ENCODE peak calls at places on chromosomes 1 and 21, in ten cellular contexts. One of them, this sample, is unnamed.
A peak's percentile ranks its signal among the peaks of the same experiment; 100 is the strongest.

GRCh38 chr1:218810336-218810735 is 363.3 kb upstream of the LYPLAL1 start:
- DNase-seq in T-helper 1 cell: no peak
- DNase-seq in hepatocyte: no peak
- DNase-seq in GM04504: no peak
- DNase-seq in psoas muscle: no peak
- DNase-seq in GM18507: no peak
- DNase-seq in activated naive CD8-positive, alpha-beta T cell treated with anti-CD3 and anti-CD28 coated beads, Interleukin-2, amount 10 ng/mL, durations not matched to agents 7 days and 5 days: no peak
- DNase-seq in BJ: no peak
- DNase-seq in adipocyte: no peak
- DNase-seq in iris pigment epithelial cell: peak; percentile 37
- DNase-seq in this sample: no peak

GRCh38 chr21:45004059-45004422 is 64.2 kb downstream of the SLX9 start:
- DNase-seq in iris pigment epithelial cell: no peak
- DNase-seq in activated naive CD8-positive, alpha-beta T cell treated with anti-CD3 and anti-CD28 coated beads, Interleukin-2, amount 10 ng/mL, durations not matched to agents 7 days and 5 days: no peak
- DNase-seq in psoas muscle: peak; percentile 50
- DNase-seq in hepatocyte: no peak
- DNase-seq in GM04504: no peak
- DNase-seq in adipocyte: no peak
- DNase-seq in BJ: no peak
- DNase-seq in GM18507: no peak
- DNase-seq in T-helper 1 cell: no peak
- DNase-seq in this sample: peak; percentile 31

GRCh38 chr1:206048582-206048981 is 4.4 kb upstream of the RHEX start:
- DNase-seq in GM18507: no peak
- DNase-seq in GM04504: no peak
- DNase-seq in activated naive CD8-positive, alpha-beta T cell treated with anti-CD3 and anti-CD28 coated beads, Interleukin-2, amount 10 ng/mL, durations not matched to agents 7 days and 5 days: no peak
- DNase-seq in iris pigment epithelial cell: no peak
- DNase-seq in BJ: no peak
- DNase-seq in adipocyte: no peak
- DNase-seq in T-helper 1 cell: no peak
- DNase-seq in psoas muscle: no peak
- DNase-seq in hepatocyte: peak; percentile 83
- DNase-seq in this sample: no peak

GRCh38 chr1:173205146-173206051 is 1.7 kb downstream of the TNFSF4 start:
- DNase-seq in iris pigment epithelial cell: peak; percentile 94
- DNase-seq in T-helper 1 cell: no peak
- DNase-seq in activated naive CD8-positive, alpha-beta T cell treated with anti-CD3 and anti-CD28 coated beads, Interleukin-2, amount 10 ng/mL, durations not matched to agents 7 days and 5 days: peak; percentile 46
- DNase-seq in GM04504: peak; percentile 42
- DNase-seq in GM18507: no peak
- DNase-seq in psoas muscle: no peak
- DNase-seq in hepatocyte: peak; percentile 51
- DNase-seq in adipocyte: peak; percentile 59
- DNase-seq in BJ: peak; percentile 16
- DNase-seq in this sample: no peak

GRCh38 chr1:6037338-6037762 is 8.3 kb upstream of the KCNAB2 start:
- DNase-seq in psoas muscle: no peak
- DNase-seq in hepatocyte: no peak
- DNase-seq in adipocyte: peak; percentile 37
- DNase-seq in activated naive CD8-positive, alpha-beta T cell treated with anti-CD3 and anti-CD28 coated beads, Interleukin-2, amount 10 ng/mL, durations not matched to agents 7 days and 5 days: peak; percentile 48
- DNase-seq in GM18507: peak; percentile 51
- DNase-seq in T-helper 1 cell: no peak
- DNase-seq in BJ: no peak
- DNase-seq in GM04504: peak; percentile 72
- DNase-seq in iris pigment epithelial cell: peak; percentile 31
- DNase-seq in this sample: no peak

GRCh38 chr1:145995964-145996432 is 381 bp downstream of the TXNIP start:
- DNase-seq in adipocyte: no peak
- DNase-seq in hepatocyte: no peak
- DNase-seq in GM18507: no peak
- DNase-seq in BJ: no peak
- DNase-seq in T-helper 1 cell: no peak
- DNase-seq in activated naive CD8-positive, alpha-beta T cell treated with anti-CD3 and anti-CD28 coated beads, Interleukin-2, amount 10 ng/mL, durations not matched to agents 7 days and 5 days: no peak
- DNase-seq in iris pigment epithelial cell: no peak
- DNase-seq in GM04504: no peak
- DNase-seq in psoas muscle: no peak
- DNase-seq in this sample: no peak

GRCh38 chr21:35164971-35165483 is 115.9 kb upstream of the RUNX1 start:
- DNase-seq in hepatocyte: no peak
- DNase-seq in iris pigment epithelial cell: no peak
- DNase-seq in GM04504: no peak
- DNase-seq in adipocyte: no peak
- DNase-seq in T-helper 1 cell: no peak
- DNase-seq in BJ: no peak
- DNase-seq in psoas muscle: no peak
- DNase-seq in GM18507: no peak
- DNase-seq in activated naive CD8-positive, alpha-beta T cell treated with anti-CD3 and anti-CD28 coated beads, Interleukin-2, amount 10 ng/mL, durations not matched to agents 7 days and 5 days: no peak
- DNase-seq in this sample: no peak

GRCh38 chr1:214435867-214436266 is 115.5 kb downstream of the PTPN14 start:
- DNase-seq in adipocyte: no peak
- DNase-seq in psoas muscle: no peak
- DNase-seq in GM18507: no peak
- DNase-seq in T-helper 1 cell: no peak
- DNase-seq in BJ: no peak
- DNase-seq in activated naive CD8-positive, alpha-beta T cell treated with anti-CD3 and anti-CD28 coated beads, Interleukin-2, amount 10 ng/mL, durations not matched to agents 7 days and 5 days: no peak
- DNase-seq in GM04504: no peak
- DNase-seq in hepatocyte: no peak
- DNase-seq in iris pigment epithelial cell: no peak
- DNase-seq in this sample: no peak

GRCh38 chr21:43290529-43291346 is 121.9 kb downstream of the CRYAA start:
- DNase-seq in psoas muscle: peak; percentile 53
- DNase-seq in GM18507: no peak
- DNase-seq in activated naive CD8-positive, alpha-beta T cell treated with anti-CD3 and anti-CD28 coated beads, Interleukin-2, amount 10 ng/mL, durations not matched to agents 7 days and 5 days: no peak
- DNase-seq in BJ: no peak
- DNase-seq in iris pigment epithelial cell: no peak
- DNase-seq in hepatocyte: no peak
- DNase-seq in GM04504: no peak
- DNase-seq in T-helper 1 cell: no peak
- DNase-seq in adipocyte: no peak
- DNase-seq in this sample: peak; percentile 26

GRCh38 chr21:33884361-33885157 is 31.0 kb downstream of the ATP5PO start:
- DNase-seq in hepatocyte: no peak
- DNase-seq in BJ: peak; percentile 70
- DNase-seq in T-helper 1 cell: no peak
- DNase-seq in adipocyte: peak; percentile 84
- DNase-seq in GM18507: no peak
- DNase-seq in GM04504: peak; percentile 83
- DNase-seq in iris pigment epithelial cell: peak; percentile 38
- DNase-seq in activated naive CD8-positive, alpha-beta T cell treated with anti-CD3 and anti-CD28 coated beads, Interleukin-2, amount 10 ng/mL, durations not matched to agents 7 days and 5 days: no peak
- DNase-seq in psoas muscle: no peak
- DNase-seq in this sample: no peak

GRCh38 chr1:213658508-213658907 is 329.3 kb upstream of the PROX1 start:
- DNase-seq in activated naive CD8-positive, alpha-beta T cell treated with anti-CD3 and anti-CD28 coated beads, Interleukin-2, amount 10 ng/mL, durations not matched to agents 7 days and 5 days: no peak
- DNase-seq in GM18507: no peak
- DNase-seq in BJ: no peak
- DNase-seq in iris pigment epithelial cell: no peak
- DNase-seq in psoas muscle: no peak
- DNase-seq in adipocyte: no peak
- DNase-seq in T-helper 1 cell: no peak
- DNase-seq in hepatocyte: no peak
- DNase-seq in GM04504: no peak
- DNase-seq in this sample: no peak

GRCh38 chr21:17463441-17463840 is 49.4 kb upstream of the CXADR start:
- DNase-seq in iris pigment epithelial cell: peak; percentile 96
- DNase-seq in psoas muscle: no peak
- DNase-seq in adipocyte: peak; percentile 86
- DNase-seq in GM18507: no peak
- DNase-seq in hepatocyte: peak; percentile 69
- DNase-seq in GM04504: peak; percentile 67
- DNase-seq in T-helper 1 cell: no peak
- DNase-seq in activated naive CD8-positive, alpha-beta T cell treated with anti-CD3 and anti-CD28 coated beads, Interleukin-2, amount 10 ng/mL, durations not matched to agents 7 days and 5 days: no peak
- DNase-seq in BJ: peak; percentile 80
- DNase-seq in this sample: no peak

GRCh38 chr1:30894508-30894973 is 14.0 kb downstream of the SDC3 start:
- DNase-seq in GM18507: no peak
- DNase-seq in BJ: no peak
- DNase-seq in psoas muscle: no peak
- DNase-seq in T-helper 1 cell: no peak
- DNase-seq in adipocyte: no peak
- DNase-seq in GM04504: no peak
- DNase-seq in iris pigment epithelial cell: no peak
- DNase-seq in hepatocyte: no peak
- DNase-seq in activated naive CD8-positive, alpha-beta T cell treated with anti-CD3 and anti-CD28 coated beads, Interleukin-2, amount 10 ng/mL, durations not matched to agents 7 days and 5 days: no peak
- DNase-seq in this sample: no peak

GRCh38 chr1:158496379-158496778 is 24.4 kb downstream of the OR10R2 start:
- DNase-seq in T-helper 1 cell: no peak
- DNase-seq in GM18507: no peak
- DNase-seq in adipocyte: no peak
- DNase-seq in activated naive CD8-positive, alpha-beta T cell treated with anti-CD3 and anti-CD28 coated beads, Interleukin-2, amount 10 ng/mL, durations not matched to agents 7 days and 5 days: no peak
- DNase-seq in hepatocyte: peak; percentile 19
- DNase-seq in iris pigment epithelial cell: peak; percentile 2
- DNase-seq in GM04504: no peak
- DNase-seq in psoas muscle: no peak
- DNase-seq in BJ: no peak
- DNase-seq in this sample: no peak

GRCh38 chr1:179953974-179954493 is 576 bp upstream of the CEP350 start:
- DNase-seq in psoas muscle: no peak
- DNase-seq in GM04504: no peak
- DNase-seq in iris pigment epithelial cell: peak; percentile 70
- DNase-seq in T-helper 1 cell: no peak
- DNase-seq in BJ: no peak
- DNase-seq in GM18507: no peak
- DNase-seq in hepatocyte: peak; percentile 55
- DNase-seq in adipocyte: no peak
- DNase-seq in activated naive CD8-positive, alpha-beta T cell treated with anti-CD3 and anti-CD28 coated beads, Interleukin-2, amount 10 ng/mL, durations not matched to agents 7 days and 5 days: peak; percentile 42
- DNase-seq in this sample: no peak

GRCh38 chr1:247204177-247204647 is 32.4 kb upstream of the ZNF124 start:
- DNase-seq in hepatocyte: no peak
- DNase-seq in GM04504: no peak
- DNase-seq in iris pigment epithelial cell: peak; percentile 27
- DNase-seq in GM18507: no peak
- DNase-seq in adipocyte: no peak
- DNase-seq in BJ: no peak
- DNase-seq in activated naive CD8-positive, alpha-beta T cell treated with anti-CD3 and anti-CD28 coated beads, Interleukin-2, amount 10 ng/mL, durations not matched to agents 7 days and 5 days: no peak
- DNase-seq in T-helper 1 cell: no peak
- DNase-seq in psoas muscle: no peak
- DNase-seq in this sample: no peak

GRCh38 chr1:6506210-6507036 is 15.0 kb upstream of the PLEKHG5 start:
- DNase-seq in GM04504: no peak
- DNase-seq in BJ: no peak
- DNase-seq in T-helper 1 cell: no peak
- DNase-seq in hepatocyte: no peak
- DNase-seq in activated naive CD8-positive, alpha-beta T cell treated with anti-CD3 and anti-CD28 coated beads, Interleukin-2, amount 10 ng/mL, durations not matched to agents 7 days and 5 days: no peak
- DNase-seq in adipocyte: no peak
- DNase-seq in GM18507: no peak
- DNase-seq in iris pigment epithelial cell: no peak
- DNase-seq in psoas muscle: peak; percentile 50
- DNase-seq in this sample: no peak

This sample was measured in Right ventricle myocardium superior.